ENCODE peak calls at places on chromosomes 1 and 21, in six cellular contexts. One of them, this sample, is unnamed.

GRCh38 chr1:30402031-30402430 is 321.4 kb downstream of the MATN1 start:
- DNase-seq in astrocyte of the spinal cord: no peak
- DNase-seq in fibroblast of mammary gland: no peak
- DNase-seq in Caco-2: no peak
- DNase-seq in H9: no peak
- DNase-seq in neural crest cell: no peak
- DNase-seq in this sample: no peak

GRCh38 chr1:226365831-226366231 is 42.1 kb downstream of the PARP1 start:
- DNase-seq in fibroblast of mammary gland: peak; percentile 90
- DNase-seq in Caco-2: no peak
- DNase-seq in neural crest cell: no peak
- DNase-seq in astrocyte of the spinal cord: peak; percentile 78
- DNase-seq in H9: no peak
- DNase-seq in this sample: no peak

GRCh38 chr21:34073749-34074282 is 438 bp downstream of the MRPS6 start:
- DNase-seq in astrocyte of the spinal cord: no peak
- DNase-seq in Caco-2: peak; percentile 30
- DNase-seq in neural crest cell: peak; percentile 16
- DNase-seq in H9: no peak
- DNase-seq in fibroblast of mammary gland: no peak
- DNase-seq in this sample: peak; percentile 63

GRCh38 chr1:201385299-201385891 is 7.9 kb upstream of the TNNT2 start:
- DNase-seq in Caco-2: peak; percentile 89
- DNase-seq in astrocyte of the spinal cord: peak; percentile 27
- DNase-seq in neural crest cell: peak; percentile 44
- DNase-seq in H9: peak; percentile 84
- DNase-seq in fibroblast of mammary gland: peak; percentile 22
- DNase-seq in this sample: no peak

GRCh38 chr1:1068374-1069060 is 5.6 kb downstream of the RNF223 start:
- DNase-seq in neural crest cell: no peak
- DNase-seq in fibroblast of mammary gland: no peak
- DNase-seq in Caco-2: peak; percentile 71
- DNase-seq in astrocyte of the spinal cord: no peak
- DNase-seq in H9: peak; percentile 74
- DNase-seq in this sample: peak; percentile 68

GRCh38 chr1:47940321-47940720 is 56.9 kb downstream of the TRABD2B start:
- DNase-seq in fibroblast of mammary gland: no peak
- DNase-seq in H9: no peak
- DNase-seq in Caco-2: no peak
- DNase-seq in astrocyte of the spinal cord: no peak
- DNase-seq in neural crest cell: no peak
- DNase-seq in this sample: no peak

GRCh38 chr1:242568666-242569065 is 44.2 kb upstream of the PLD5 start:
- DNase-seq in fibroblast of mammary gland: no peak
- DNase-seq in neural crest cell: no peak
- DNase-seq in astrocyte of the spinal cord: no peak
- DNase-seq in H9: peak; percentile 56
- DNase-seq in Caco-2: no peak
- DNase-seq in this sample: no peak

GRCh38 chr21:14900611-14901010 is 164.2 kb downstream of the NRIP1 start:
- DNase-seq in fibroblast of mammary gland: peak; percentile 66
- DNase-seq in astrocyte of the spinal cord: peak; percentile 67
- DNase-seq in neural crest cell: no peak
- DNase-seq in H9: no peak
- DNase-seq in Caco-2: no peak
- DNase-seq in this sample: no peak

GRCh38 chr1:88288571-88288970 is 395.5 kb upstream of the PKN2 start:
- DNase-seq in neural crest cell: no peak
- DNase-seq in astrocyte of the spinal cord: no peak
- DNase-seq in fibroblast of mammary gland: no peak
- DNase-seq in H9: no peak
- DNase-seq in Caco-2: no peak
- DNase-seq in this sample: no peak

GRCh38 chr1:1680912-1681273 is 11.7 kb downstream of the SLC35E2B start:
- DNase-seq in astrocyte of the spinal cord: peak; percentile 20
- DNase-seq in neural crest cell: no peak
- DNase-seq in fibroblast of mammary gland: peak; percentile 14
- DNase-seq in Caco-2: no peak
- DNase-seq in H9: no peak
- DNase-seq in this sample: no peak

GRCh38 chr1:169892819-169893644 is 664 bp downstream of the SCYL3 start:
- DNase-seq in astrocyte of the spinal cord: peak; percentile 39
- DNase-seq in H9: no peak
- DNase-seq in neural crest cell: peak; percentile 32
- DNase-seq in Caco-2: no peak
- DNase-seq in fibroblast of mammary gland: no peak
- DNase-seq in this sample: no peak

GRCh38 chr1:218346391-218347204 is 1.5 kb downstream of the TGFB2 start:
- DNase-seq in neural crest cell: peak; percentile 8
- DNase-seq in astrocyte of the spinal cord: peak; percentile 55
- DNase-seq in H9: peak; percentile 46
- DNase-seq in fibroblast of mammary gland: peak; percentile 27
- DNase-seq in Caco-2: peak; percentile 34
- DNase-seq in this sample: peak; percentile 32

GRCh38 chr1:77024500-77024899 is 157.2 kb downstream of the ST6GALNAC5 start:
- DNase-seq in Caco-2: no peak
- DNase-seq in neural crest cell: no peak
- DNase-seq in H9: no peak
- DNase-seq in fibroblast of mammary gland: no peak
- DNase-seq in astrocyte of the spinal cord: no peak
- DNase-seq in this sample: no peak

GRCh38 chr1:161890574-161890973 is 124.5 kb downstream of the ATF6 start:
- DNase-seq in fibroblast of mammary gland: no peak
- DNase-seq in neural crest cell: no peak
- DNase-seq in Caco-2: no peak
- DNase-seq in H9: no peak
- DNase-seq in astrocyte of the spinal cord: no peak
- DNase-seq in this sample: no peak

GRCh38 chr1:6380037-6380436 is 13.5 kb downstream of the ACOT7 start:
- DNase-seq in Caco-2: no peak
- DNase-seq in neural crest cell: no peak
- DNase-seq in astrocyte of the spinal cord: no peak
- DNase-seq in H9: no peak
- DNase-seq in fibroblast of mammary gland: no peak
- DNase-seq in this sample: no peak

GRCh38 chr1:6384135-6384534 is 9.4 kb downstream of the ACOT7 start:
- DNase-seq in neural crest cell: no peak
- DNase-seq in fibroblast of mammary gland: no peak
- DNase-seq in astrocyte of the spinal cord: no peak
- DNase-seq in Caco-2: no peak
- DNase-seq in H9: no peak
- DNase-seq in this sample: no peak

GRCh38 chr1:6373961-6374720 is 19.4 kb downstream of the ACOT7 start:
- DNase-seq in neural crest cell: no peak
- DNase-seq in fibroblast of mammary gland: no peak
- DNase-seq in astrocyte of the spinal cord: no peak
- DNase-seq in H9: no peak
- DNase-seq in Caco-2: no peak
- DNase-seq in this sample: no peak

DNA sequence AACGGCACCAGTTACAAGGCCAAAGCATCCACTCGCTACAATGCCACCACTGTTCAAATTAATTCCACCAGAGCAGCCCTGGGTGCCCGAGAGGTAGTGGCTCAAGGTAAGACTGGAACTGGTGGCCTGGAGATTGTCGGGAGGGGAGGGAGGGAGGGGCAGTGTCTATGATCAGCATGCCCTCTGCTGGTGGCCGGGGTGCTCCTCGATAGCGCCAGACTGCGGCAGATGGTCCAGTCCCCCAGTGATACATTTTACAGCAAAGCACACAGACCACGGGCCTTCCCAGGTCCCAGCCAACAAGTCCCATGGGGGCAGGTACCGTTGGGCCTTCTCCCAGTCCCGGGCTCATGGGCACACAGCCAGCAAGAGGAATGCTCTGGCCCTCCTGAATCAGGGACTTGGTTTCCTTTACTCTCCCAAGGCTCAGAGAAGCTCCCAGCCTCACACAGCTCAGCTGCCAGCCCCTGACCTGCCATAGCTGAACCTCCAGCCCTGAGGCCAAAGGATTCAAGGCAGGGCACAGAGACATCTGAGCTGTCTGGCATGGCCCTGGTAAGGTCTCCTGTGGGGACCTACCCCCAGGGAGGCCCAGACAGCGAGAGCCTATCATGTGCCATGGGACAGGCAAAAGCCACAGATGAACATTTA is 15.3 kb downstream of the ACOT7 start:
- DNase-seq in Caco-2: no peak
- DNase-seq in astrocyte of the spinal cord: no peak
- DNase-seq in fibroblast of mammary gland: no peak
- DNase-seq in H9: peak; percentile 68
- DNase-seq in neural crest cell: no peak
- DNase-seq in this sample: no peak
- TF ChIP-seq CTCF in Caco-2: no peak
- TF ChIP-seq CTCF in astrocyte of the spinal cord: peak; percentile 6
- TF ChIP-seq CTCF in fibroblast of mammary gland: no peak
- TF ChIP-seq CTCF in H9: peak; percentile 61
- TF ChIP-seq CTCF in neural crest cell: no peak
- TF ChIP-seq CTCF in this sample: no peak

GRCh38 chr1:34108269-34108668 is 56.8 kb downstream of the CSMD2 start:
- DNase-seq in astrocyte of the spinal cord: no peak
- DNase-seq in H9: no peak
- DNase-seq in fibroblast of mammary gland: no peak
- DNase-seq in Caco-2: no peak
- DNase-seq in neural crest cell: no peak
- DNase-seq in this sample: no peak

GRCh38 chr1:34115233-34115632 is 49.8 kb downstream of the CSMD2 start:
- DNase-seq in astrocyte of the spinal cord: no peak
- DNase-seq in neural crest cell: no peak
- DNase-seq in H9: no peak
- DNase-seq in Caco-2: no peak
- DNase-seq in fibroblast of mammary gland: no peak
- DNase-seq in this sample: no peak

GRCh38 chr1:34108711-34109110 is 56.3 kb downstream of the CSMD2 start:
- DNase-seq in astrocyte of the spinal cord: no peak
- DNase-seq in H9: no peak
- DNase-seq in Caco-2: no peak
- DNase-seq in neural crest cell: no peak
- DNase-seq in fibroblast of mammary gland: no peak
- DNase-seq in this sample: no peak

GRCh38 chr1:34113362-34113761 is 51.7 kb downstream of the CSMD2 start:
- DNase-seq in H9: peak; percentile 72
- DNase-seq in astrocyte of the spinal cord: no peak
- DNase-seq in Caco-2: no peak
- DNase-seq in neural crest cell: no peak
- DNase-seq in fibroblast of mammary gland: peak; percentile 7
- DNase-seq in this sample: no peak

DNA sequence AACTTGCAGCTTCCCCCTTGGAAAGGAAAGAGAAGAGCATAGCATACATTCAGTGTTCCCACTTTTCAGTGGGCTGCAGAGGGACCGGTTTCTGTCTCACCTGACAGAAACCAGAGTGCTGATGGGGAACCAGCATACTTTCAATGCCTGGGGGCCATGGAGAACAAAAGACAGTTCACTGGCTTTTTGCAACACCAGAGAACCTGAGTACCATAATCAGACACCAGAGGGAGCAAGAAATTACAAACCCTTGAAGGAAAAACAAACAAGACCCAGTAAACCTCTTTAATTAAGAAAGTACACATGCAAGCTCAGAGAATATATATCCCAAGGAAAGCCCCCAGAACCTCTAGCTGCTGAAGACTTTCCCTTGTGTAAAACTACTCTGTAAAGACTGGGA is 51.1 kb downstream of the CSMD2 start:
- DNase-seq in neural crest cell: no peak
- DNase-seq in H9: peak; percentile 61
- DNase-seq in astrocyte of the spinal cord: no peak
- DNase-seq in fibroblast of mammary gland: peak; percentile 34
- DNase-seq in Caco-2: peak; percentile 9
- DNase-seq in this sample: no peak
- TF ChIP-seq CTCF in neural crest cell: peak; percentile 65
- TF ChIP-seq CTCF in H9: peak; percentile 63
- TF ChIP-seq CTCF in astrocyte of the spinal cord: peak; percentile 35
- TF ChIP-seq CTCF in fibroblast of mammary gland: peak; percentile 40
- TF ChIP-seq CTCF in Caco-2: peak; percentile 8
- TF ChIP-seq CTCF in this sample: no peak

GRCh38 chr1:21068937-21069336 is 107.8 kb downstream of the EIF4G3 start:
- DNase-seq in fibroblast of mammary gland: no peak
- DNase-seq in Caco-2: no peak
- DNase-seq in neural crest cell: no peak
- DNase-seq in astrocyte of the spinal cord: no peak
- DNase-seq in H9: no peak
- DNase-seq in this sample: no peak

GRCh38 chr1:21069549-21069948 is 107.1 kb downstream of the EIF4G3 start:
- DNase-seq in astrocyte of the spinal cord: peak; percentile 66
- DNase-seq in neural crest cell: no peak
- DNase-seq in Caco-2: no peak
- DNase-seq in H9: no peak
- DNase-seq in fibroblast of mammary gland: peak; percentile 83
- DNase-seq in this sample: no peak

GRCh38 chr1:21067551-21068227 is 109.0 kb downstream of the EIF4G3 start:
- DNase-seq in neural crest cell: no peak
- DNase-seq in astrocyte of the spinal cord: no peak
- DNase-seq in H9: no peak
- DNase-seq in fibroblast of mammary gland: no peak
- DNase-seq in Caco-2: no peak
- DNase-seq in this sample: no peak

GRCh38 chr1:21077085-21077484 is 99.6 kb downstream of the EIF4G3 start:
- DNase-seq in H9: no peak
- DNase-seq in fibroblast of mammary gland: peak; percentile 81
- DNase-seq in astrocyte of the spinal cord: peak; percentile 26
- DNase-seq in Caco-2: no peak
- DNase-seq in neural crest cell: no peak
- DNase-seq in this sample: no peak

GRCh38 chr1:21072721-21073120 is 104.0 kb downstream of the EIF4G3 start:
- DNase-seq in fibroblast of mammary gland: peak; percentile 50
- DNase-seq in H9: no peak
- DNase-seq in neural crest cell: no peak
- DNase-seq in Caco-2: no peak
- DNase-seq in astrocyte of the spinal cord: peak; percentile 63
- DNase-seq in this sample: no peak
- TF ChIP-seq CTCF in fibroblast of mammary gland: no peak
- TF ChIP-seq CTCF in H9: no peak
- TF ChIP-seq CTCF in neural crest cell: no peak
- TF ChIP-seq CTCF in Caco-2: no peak
- TF ChIP-seq CTCF in astrocyte of the spinal cord: no peak
- TF ChIP-seq CTCF in this sample: no peak

DNA sequence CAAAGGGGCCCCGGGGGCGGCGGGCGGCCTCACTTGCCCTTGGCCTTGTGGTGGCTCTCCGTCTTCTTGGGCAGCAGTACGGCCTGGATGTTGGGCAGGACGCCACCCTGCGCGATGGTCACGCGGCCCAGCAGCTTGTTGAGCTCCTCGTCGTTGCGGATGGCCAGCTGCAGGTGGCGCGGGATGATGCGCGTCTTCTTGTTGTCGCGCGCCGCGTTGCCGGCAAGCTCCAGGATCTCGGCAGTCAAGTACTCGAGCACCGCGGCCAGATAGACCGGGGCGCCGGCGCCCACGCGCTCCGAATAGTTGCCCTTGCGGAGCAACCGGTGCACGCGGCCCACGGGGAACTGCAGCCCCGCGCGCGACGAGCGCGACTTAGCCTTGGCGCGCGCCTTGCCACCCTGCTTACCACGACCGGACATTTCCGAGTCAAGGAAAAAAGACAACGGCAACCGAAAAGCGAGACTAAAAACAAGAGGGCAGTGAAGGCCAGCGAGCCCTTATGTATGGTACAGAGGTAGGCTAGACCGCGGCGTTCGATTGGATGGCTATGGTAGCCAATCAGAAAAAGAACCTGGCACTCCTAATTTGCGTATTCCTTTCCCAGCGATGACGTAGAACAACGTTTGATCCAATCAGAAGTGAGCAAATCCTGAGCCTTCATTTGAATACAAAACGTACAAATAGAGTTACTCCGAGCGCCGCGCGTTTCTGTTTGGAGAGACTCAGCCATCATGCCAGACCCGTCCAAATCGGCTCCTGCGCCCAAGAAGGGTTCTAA is 29.6 kb upstream of the RNF187 start:
- DNase-seq in fibroblast of mammary gland: peak; percentile 99
- DNase-seq in H9: peak; percentile 93
- DNase-seq in Caco-2: peak; percentile 94
- DNase-seq in neural crest cell: peak; percentile 82
- DNase-seq in astrocyte of the spinal cord: peak; percentile 98
- DNase-seq in this sample: peak; percentile 53
- TF ChIP-seq CTCF in fibroblast of mammary gland: no peak
- TF ChIP-seq CTCF in H9: peak; percentile 57
- TF ChIP-seq CTCF in Caco-2: peak; percentile 57
- TF ChIP-seq CTCF in neural crest cell: peak; percentile 58
- TF ChIP-seq CTCF in astrocyte of the spinal cord: peak; percentile 38
- TF ChIP-seq CTCF in this sample: no peak

This sample was measured in activated B cell treated with CpG ODN at 0.5 μM for 24 hours.